ENCODE peak calls at places on chromosomes 5 and 9, in five cellular contexts. One of them, this sample, is unnamed.

GRCh38 chr5:135189024-135189423 is 155.0 kb upstream of the PITX1 start:
- DNase-seq in HepG2: no peak
- DNase-seq in A549: no peak
- DNase-seq in HCT116: no peak
- DNase-seq in H1: no peak
- DNase-seq in this sample: no peak

GRCh38 chr5:113234546-113234945 is 200.2 kb downstream of the TSSK1B start:
- DNase-seq in A549: no peak
- DNase-seq in HCT116: no peak
- DNase-seq in HepG2: no peak
- DNase-seq in H1: no peak
- DNase-seq in this sample: no peak

GRCh38 chr5:127968998-127969397 is 114.6 kb upstream of the SLC12A2 start:
- DNase-seq in HCT116: no peak
- DNase-seq in H1: no peak
- DNase-seq in HepG2: no peak
- DNase-seq in A549: no peak
- DNase-seq in this sample: no peak

GRCh38 chr5:146290318-146290717 is 48.3 kb upstream of the POU4F3 start:
- DNase-seq in HCT116: no peak
- DNase-seq in A549: no peak
- DNase-seq in HepG2: no peak
- DNase-seq in H1: no peak
- DNase-seq in this sample: peak

GRCh38 chr5:175460126-175460525 is 16.1 kb upstream of the DRD1 start:
- DNase-seq in A549: no peak
- DNase-seq in HepG2: no peak
- DNase-seq in HCT116: no peak
- DNase-seq in H1: no peak
- DNase-seq in this sample: peak

GRCh38 chr5:389891-390290 is 53.1 kb upstream of the EXOC3 start:
- DNase-seq in HCT116: no peak
- DNase-seq in HepG2: no peak
- DNase-seq in H1: peak
- DNase-seq in A549: no peak
- DNase-seq in this sample: no peak

GRCh38 chr5:156367602-156368001 is 40.6 kb downstream of the SGCD start:
- DNase-seq in HepG2: peak
- DNase-seq in HCT116: no peak
- DNase-seq in A549: no peak
- DNase-seq in H1: no peak
- DNase-seq in this sample: peak

GRCh38 chr5:177350776-177351391 is 584 bp downstream of the LMAN2 start:
- DNase-seq in HepG2: no peak
- DNase-seq in A549: no peak
- DNase-seq in H1: no peak
- DNase-seq in HCT116: no peak
- DNase-seq in this sample: no peak

GRCh38 chr5:137344723-137345322 is 154.3 kb downstream of the SPOCK1 start:
- DNase-seq in H1: peak
- DNase-seq in HepG2: peak
- DNase-seq in HCT116: peak
- DNase-seq in A549: peak
- DNase-seq in this sample: peak

GRCh38 chr9:129968690-129969485 is 74.1 kb downstream of the FNBP1 start:
- DNase-seq in HCT116: no peak
- DNase-seq in A549: no peak
- DNase-seq in HepG2: no peak
- DNase-seq in H1: no peak
- DNase-seq in this sample: peak

GRCh38 chr5:24804221-24804681 is 159.5 kb upstream of the CDH10 start:
- DNase-seq in HepG2: no peak
- DNase-seq in A549: no peak
- DNase-seq in HCT116: no peak
- DNase-seq in H1: no peak
- DNase-seq in this sample: no peak

GRCh38 chr5:110361501-110361900 is 365.0 kb downstream of the TMEM232 start:
- DNase-seq in HepG2: no peak
- DNase-seq in HCT116: no peak
- DNase-seq in H1: no peak
- DNase-seq in A549: no peak
- DNase-seq in this sample: no peak

GRCh38 chr9:130159814-130160670 is 12.2 kb upstream of the NCS1 start:
- DNase-seq in HepG2: no peak
- DNase-seq in H1: no peak
- DNase-seq in A549: no peak
- DNase-seq in HCT116: no peak
- DNase-seq in this sample: no peak

GRCh38 chr5:135140805-135141204 is 106.8 kb upstream of the PITX1 start:
- DNase-seq in H1: no peak
- DNase-seq in HepG2: no peak
- DNase-seq in HCT116: peak
- DNase-seq in A549: peak
- DNase-seq in this sample: peak

GRCh38 chr5:172110921-172111873 is 76.8 kb downstream of the STK10 start:
- DNase-seq in H1: no peak
- DNase-seq in A549: no peak
- DNase-seq in HCT116: no peak
- DNase-seq in HepG2: no peak
- DNase-seq in this sample: peak

DNA sequence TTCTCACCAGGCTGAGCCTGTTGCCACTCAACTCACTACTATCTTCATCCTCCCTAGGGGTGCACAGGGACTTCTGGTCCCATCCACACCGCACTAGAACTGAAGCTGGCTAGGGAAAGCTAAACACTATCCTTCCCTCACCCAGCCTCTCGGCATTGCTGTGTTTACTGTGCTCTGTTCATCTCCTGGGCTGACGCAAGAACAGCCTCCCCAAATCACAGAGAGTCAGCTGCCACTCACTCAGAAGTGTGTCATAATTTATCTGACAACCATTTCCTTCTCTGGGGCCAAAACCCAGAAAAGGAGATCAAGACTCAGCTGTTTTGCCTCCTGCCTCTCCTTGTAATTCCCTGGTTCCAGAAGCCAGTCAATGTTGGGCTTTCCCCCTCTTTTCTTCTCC is 92.8 kb downstream of the ARHGEF28 start:
- DNase-seq in H1: no peak
- DNase-seq in HCT116: no peak
- DNase-seq in HepG2: no peak
- DNase-seq in A549: no peak
- DNase-seq in this sample: no peak
- TF ChIP-seq CEBPB in H1: no peak
- TF ChIP-seq CEBPB in HCT116: no peak
- TF ChIP-seq CEBPB in HepG2: no peak
- TF ChIP-seq CEBPB in A549: no peak
- TF ChIP-seq CEBPB in this sample: no peak

DNA sequence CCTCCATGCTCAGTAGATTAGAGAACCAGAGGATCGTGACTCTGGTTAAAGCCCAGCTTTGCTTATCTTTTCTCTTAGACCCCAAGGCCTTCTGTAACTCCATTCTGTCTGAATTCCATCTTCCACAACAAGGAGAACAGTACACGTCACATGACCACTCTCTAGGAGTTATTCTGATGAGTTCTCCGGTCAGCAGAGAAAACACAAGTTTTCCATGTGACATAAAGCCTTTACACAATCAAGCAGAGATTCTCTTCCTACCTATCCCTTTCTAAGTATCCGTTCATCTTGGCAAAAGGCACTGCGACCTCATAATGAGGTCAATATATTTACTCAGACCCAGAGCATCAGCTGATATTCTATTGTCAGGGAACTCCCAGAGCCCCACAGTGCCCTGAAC is 112.3 kb downstream of the TRPM6 start:
- DNase-seq in HCT116: no peak
- DNase-seq in HepG2: no peak
- DNase-seq in A549: no peak
- DNase-seq in H1: no peak
- DNase-seq in this sample: no peak
- TF ChIP-seq CEBPB in HCT116: no peak
- TF ChIP-seq CEBPB in HepG2: no peak
- TF ChIP-seq CEBPB in A549: no peak
- TF ChIP-seq CEBPB in H1: no peak
- TF ChIP-seq CEBPB in this sample: no peak

GRCh38 chr9:95736891-95737522 is 138.5 kb upstream of the ERCC6L2 start:
- DNase-seq in A549: no peak
- DNase-seq in HepG2: no peak
- DNase-seq in H1: no peak
- DNase-seq in HCT116: no peak
- DNase-seq in this sample: no peak
- TF ChIP-seq CEBPB in A549: no peak
- TF ChIP-seq CEBPB in HepG2: no peak
- TF ChIP-seq CEBPB in H1: no peak
- TF ChIP-seq CEBPB in HCT116: no peak
- TF ChIP-seq CEBPB in this sample: no peak

DNA sequence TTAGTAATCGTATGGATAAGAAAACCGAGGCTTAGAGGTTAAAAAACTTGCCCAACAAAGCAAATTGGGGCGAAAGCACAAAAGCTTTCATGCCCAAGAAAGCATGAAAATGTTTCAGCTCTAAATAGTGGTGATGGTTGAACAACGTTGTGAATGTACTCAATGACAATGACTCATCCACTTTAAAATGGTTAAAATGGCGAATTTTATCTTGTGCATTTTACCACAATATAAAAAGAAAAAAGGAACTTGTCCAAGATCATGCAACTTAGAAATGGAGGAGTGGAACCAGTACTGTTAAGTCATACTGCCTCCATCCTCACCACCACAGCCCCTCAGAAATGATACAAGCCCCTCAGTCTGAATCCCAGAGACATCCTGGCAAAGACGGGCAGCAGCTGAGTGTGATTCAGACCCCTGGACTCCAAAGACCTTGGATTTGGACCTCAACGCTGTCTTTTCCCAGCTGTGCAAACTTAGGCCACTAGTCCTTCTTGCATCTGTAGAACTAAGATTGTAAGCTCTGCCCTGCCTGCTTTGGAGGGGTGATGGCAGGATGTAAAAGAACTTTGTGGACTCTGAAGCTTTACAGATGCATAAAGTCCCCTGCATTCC is 158.4 kb downstream of the GABBR2 start:
- DNase-seq in HCT116: no peak
- DNase-seq in H1: no peak
- DNase-seq in HepG2: no peak
- DNase-seq in A549: no peak
- DNase-seq in this sample: peak
- TF ChIP-seq CEBPB in HCT116: no peak
- TF ChIP-seq CEBPB in H1: no peak
- TF ChIP-seq CEBPB in HepG2: no peak
- TF ChIP-seq CEBPB in A549: no peak
- TF ChIP-seq CEBPB in this sample: no peak

DNA sequence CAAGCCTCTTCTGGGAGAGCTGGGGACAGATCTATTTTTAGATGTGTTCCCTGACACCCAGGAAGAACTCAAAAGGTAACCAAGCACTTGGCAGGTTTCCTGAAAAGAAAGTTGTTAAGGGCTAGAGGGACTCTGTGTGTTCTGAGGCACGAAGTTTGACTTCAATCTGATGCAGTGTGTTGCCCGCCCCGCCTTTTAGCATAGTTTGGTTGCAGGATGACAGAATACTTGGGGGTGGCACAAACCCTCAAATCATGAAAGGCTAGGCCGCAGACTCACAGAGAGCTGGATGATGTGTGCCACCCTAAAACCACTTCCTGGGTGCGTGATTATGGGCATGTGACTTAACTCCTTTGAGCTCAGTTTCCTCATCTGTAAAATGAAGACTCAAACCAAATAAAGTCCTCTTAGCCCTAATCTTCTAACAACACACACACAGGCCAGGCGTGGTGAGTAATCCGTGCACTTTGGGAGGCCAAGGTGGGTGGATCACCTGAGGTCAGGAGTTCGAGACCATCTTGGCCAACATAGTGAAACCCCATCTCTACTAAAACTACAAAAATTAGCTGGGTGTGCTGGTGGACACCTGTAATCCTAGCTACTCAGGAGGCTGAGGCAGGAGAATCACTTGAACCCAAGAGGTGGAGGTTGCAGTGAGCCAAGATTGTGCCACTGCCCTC is 12.8 kb upstream of the NDFIP1 start:
- DNase-seq in HCT116: no peak
- DNase-seq in A549: no peak
- DNase-seq in HepG2: no peak
- DNase-seq in H1: no peak
- DNase-seq in this sample: no peak
- TF ChIP-seq CEBPB in HCT116: no peak
- TF ChIP-seq CEBPB in A549: no peak
- TF ChIP-seq CEBPB in HepG2: no peak
- TF ChIP-seq CEBPB in H1: no peak
- TF ChIP-seq CEBPB in this sample: no peak

DNA sequence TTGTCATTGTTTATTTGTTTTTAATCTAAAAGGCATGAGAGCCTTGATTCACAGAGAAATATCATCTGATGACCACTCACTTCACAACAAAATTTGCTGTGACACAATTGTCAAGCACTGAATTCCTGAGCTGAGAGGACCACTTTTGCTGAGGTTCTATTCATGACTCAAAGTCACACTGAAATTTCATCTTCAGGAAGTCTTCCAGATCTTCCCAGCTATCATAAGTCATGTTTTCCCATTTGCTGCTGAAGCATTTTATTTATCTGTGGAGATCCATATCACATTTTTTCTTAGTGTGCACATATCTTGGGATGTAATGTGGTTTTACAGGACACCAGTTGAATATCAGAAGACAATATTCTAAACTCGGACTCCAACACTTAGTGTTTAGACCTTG is 255.1 kb upstream of the TRIM32 start:
- DNase-seq in HepG2: no peak
- DNase-seq in HCT116: no peak
- DNase-seq in A549: no peak
- DNase-seq in H1: no peak
- DNase-seq in this sample: peak
- TF ChIP-seq CEBPB in HepG2: no peak
- TF ChIP-seq CEBPB in HCT116: no peak
- TF ChIP-seq CEBPB in A549: no peak
- TF ChIP-seq CEBPB in H1: no peak
- TF ChIP-seq CEBPB in this sample: no peak

GRCh38 chr9:100267211-100267610 is 85.5 kb downstream of the TEX10 start:
- DNase-seq in HCT116: no peak
- DNase-seq in HepG2: peak
- DNase-seq in H1: no peak
- DNase-seq in A549: no peak
- DNase-seq in this sample: no peak

GRCh38 chr9:100269656-100270055 is 83.1 kb downstream of the TEX10 start:
- DNase-seq in HepG2: no peak
- DNase-seq in H1: no peak
- DNase-seq in A549: no peak
- DNase-seq in HCT116: no peak
- DNase-seq in this sample: no peak

DNA sequence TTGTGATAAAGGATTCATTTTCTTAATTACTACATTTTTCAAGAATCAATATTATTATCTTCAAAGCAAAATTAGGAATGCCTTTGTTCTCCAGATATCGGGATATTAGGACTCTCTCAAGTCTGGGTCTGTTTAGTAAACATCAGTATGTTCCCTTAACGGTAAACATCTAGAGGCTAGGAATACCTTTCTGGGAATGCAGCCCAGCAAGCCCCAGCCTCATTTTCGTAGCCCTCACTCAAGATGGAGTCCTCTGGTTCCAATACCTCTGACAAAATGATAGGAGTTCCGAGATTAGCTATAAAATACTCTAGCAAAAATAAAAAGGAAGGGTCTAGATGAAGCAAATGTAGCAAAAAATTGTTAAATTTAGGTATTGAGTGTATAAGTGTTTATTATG is 84.5 kb downstream of the TEX10 start:
- DNase-seq in HepG2: no peak
- DNase-seq in H1: no peak
- DNase-seq in A549: no peak
- DNase-seq in HCT116: no peak
- DNase-seq in this sample: no peak
- TF ChIP-seq CEBPB in HepG2: no peak
- TF ChIP-seq CEBPB in H1: no peak
- TF ChIP-seq CEBPB in A549: no peak
- TF ChIP-seq CEBPB in HCT116: no peak
- TF ChIP-seq CEBPB in this sample: no peak

This sample was measured in IMR-90.